ENCODE peak calls at places on chromosomes 6 and 20, in four cellular contexts. Q is NCI-H1092 treated with DMSO at 0.1 percent for 48 hours, N is ovary, U is NCI-H1436. B is an unnamed sample.
A peak's percentile ranks its signal among the peaks of the same experiment; 100 is the strongest.

GRCh38 chr20:52446421-52447231 is 255.0 kb upstream of the ZFP64 start:
- DNase-seq in Q (no peak), U (no peak), N (no peak), B (no peak)

GRCh38 chr6:116012471-116012949 is 48.2 kb downstream of the FRK start:
- DNase-seq in U (no peak), Q (no peak), N (no peak), B (no peak)

GRCh38 chr20:46255440-46256104 is 52.7 kb downstream of the CDH22 start:
- DNase-seq in U (peak; percentile 87), N (peak; percentile 64), Q (peak; percentile 81), B (peak; percentile 93)

GRCh38 chr6:138805431-138805830 is 9.5 kb downstream of the ECT2L start:
- DNase-seq in N (no peak), Q (no peak), U (no peak), B (no peak)

GRCh38 chr6:99458319-99458718 is 33.2 kb upstream of the PNISR start:
- DNase-seq in U (no peak), N (no peak), Q (no peak), B (no peak)

GRCh38 chr20:998431-998830 is 3.7 kb downstream of the RSPO4 start:
- DNase-seq in N (no peak), Q (no peak), U (no peak), B (no peak)

GRCh38 chr20:23225407-23226060 is 125.1 kb upstream of the NXT1 start:
- DNase-seq in N (peak; percentile 45), Q (no peak), U (no peak), B (no peak)

GRCh38 chr6:111899531-111899930 is 26.3 kb upstream of the FYN start:
- DNase-seq in N (no peak), Q (no peak), U (no peak), B (no peak)

GRCh38 chr6:15330174-15330934 is 84.5 kb downstream of the JARID2 start:
- DNase-seq in Q (no peak), N (no peak), U (no peak), B (no peak)

GRCh38 chr6:169839029-169839481 is 87.6 kb downstream of the ERMARD start:
- DNase-seq in Q (no peak), N (no peak), U (no peak), B (no peak)

GRCh38 chr6:25340421-25340820 is 61.2 kb downstream of the CARMIL1 start:
- DNase-seq in N (no peak), U (no peak), Q (no peak), B (no peak)

GRCh38 chr20:297925-298754 is 770 bp downstream of the ZCCHC3 start:
- DNase-seq in Q (peak; percentile 52), N (peak; percentile 52), U (peak; percentile 19), B (peak; percentile 57)

GRCh38 chr6:42961020-42961470 is 491 bp downstream of the GNMT start:
- DNase-seq in U (no peak), Q (no peak), N (no peak), B (no peak)

GRCh38 chr6:36052092-36052491 is 24.5 kb downstream of the MAPK14 start:
- DNase-seq in Q (no peak), N (no peak), U (no peak), B (no peak)

B was measured in NCI-H2227 treated with DMSO at 0.1 percent for 48 hours.